ENCODE peak calls at places on chromosome 3, in four cellular contexts. L, Y, C and V are unnamed samples.

GRCh38 chr3:23271876-23272741 is 69.0 kb downstream of the UBE2E2 start:
- DNase-seq in C (no peak), L (no peak), Y (no peak), V (no peak)

GRCh38 chr3:25021816-25022215 is 406.2 kb upstream of the RARB start:
- DNase-seq in L (no peak), Y (no peak), C (no peak), V (no peak)

GRCh38 chr3:1527780-1528179 is 435.0 kb downstream of the CNTN6 start:
- DNase-seq in Y (no peak), L (no peak), C (no peak), V (no peak)

GRCh38 chr3:70744536-70744935 is 432.1 kb upstream of the MDFIC2 start:
- DNase-seq in Y (no peak), C (no peak), L (no peak), V (no peak)

GRCh38 chr3:119731545-119732343 is 28.9 kb downstream of the CFAP91 start:
- DNase-seq in L (no peak), C (no peak), Y (no peak), V (no peak)

GRCh38 chr3:151226088-151226563 is 23.1 kb upstream of the GPR171 start:
- DNase-seq in L (no peak), Y (no peak), C (peak), V (no peak)

GRCh38 chr3:157499342-157499963 is 3.8 kb downstream of the VEPH1 start:
- DNase-seq in C (no peak), L (no peak), Y (peak), V (no peak)

GRCh38 chr3:194212021-194212868 is 76.3 kb downstream of the HES1 start:
- DNase-seq in C (no peak), L (no peak), Y (no peak), V (no peak)

GRCh38 chr3:140850210-140850955 is 91.3 kb upstream of the SLC25A36 start:
- DNase-seq in L (no peak), Y (peak), C (no peak), V (no peak)

GRCh38 chr3:104906001-104906639 is 460.6 kb upstream of the ALCAM start:
- DNase-seq in Y (no peak), C (no peak), L (no peak), V (no peak)

GRCh38 chr3:38349684-38350359 is 3.2 kb downstream of the XYLB start:
- DNase-seq in L (no peak), C (no peak), Y (no peak), V (no peak)

GRCh38 chr3:115615451-115615850 is 7.9 kb upstream of the GAP43 start:
- DNase-seq in L (no peak), Y (no peak), C (no peak), V (no peak)

GRCh38 chr3:112822116-112823055 is 24.3 kb downstream of the CD200R1L start:
- DNase-seq in C (no peak), Y (no peak), L (no peak), V (no peak)